ENCODE peak calls at places on chromosomes 7 and 10, in four cellular contexts. One of them, this sample, is unnamed.
A peak's percentile ranks its signal among the peaks of the same experiment; 100 is the strongest.

GRCh38 chr7:131948434-131949053 is 392.1 kb upstream of the PODXL start:
- DNase-seq in cardiac fibroblast: peak; percentile 20
- DNase-seq in left ventricle myocardium inferior: peak; percentile 29
- DNase-seq in stimulated activated CD8-positive, alpha-beta memory T cell treated with anti-CD3 and anti-CD28 coated beads, Interleukin-4, amount 100 ng/mL, for 1 hour: no peak
- DNase-seq in this sample: peak; percentile 5

GRCh38 chr7:20198295-20198694 is 18.9 kb downstream of the MACC1 start:
- DNase-seq in cardiac fibroblast: no peak
- DNase-seq in left ventricle myocardium inferior: no peak
- DNase-seq in stimulated activated CD8-positive, alpha-beta memory T cell treated with anti-CD3 and anti-CD28 coated beads, Interleukin-4, amount 100 ng/mL, for 1 hour: no peak
- DNase-seq in this sample: no peak

GRCh38 chr7:30511973-30512662 is 7.5 kb upstream of the GGCT start:
- DNase-seq in left ventricle myocardium inferior: no peak
- DNase-seq in stimulated activated CD8-positive, alpha-beta memory T cell treated with anti-CD3 and anti-CD28 coated beads, Interleukin-4, amount 100 ng/mL, for 1 hour: no peak
- DNase-seq in cardiac fibroblast: no peak
- DNase-seq in this sample: no peak

GRCh38 chr10:10294801-10295515 is 722.7 kb upstream of the CELF2 start:
- DNase-seq in cardiac fibroblast: no peak
- DNase-seq in stimulated activated CD8-positive, alpha-beta memory T cell treated with anti-CD3 and anti-CD28 coated beads, Interleukin-4, amount 100 ng/mL, for 1 hour: no peak
- DNase-seq in left ventricle myocardium inferior: no peak
- DNase-seq in this sample: no peak

GRCh38 chr10:74150151-74151056 is at the start of gene AP3M1:
- DNase-seq in stimulated activated CD8-positive, alpha-beta memory T cell treated with anti-CD3 and anti-CD28 coated beads, Interleukin-4, amount 100 ng/mL, for 1 hour: peak; percentile 53
- DNase-seq in cardiac fibroblast: no peak
- DNase-seq in left ventricle myocardium inferior: peak; percentile 84
- DNase-seq in this sample: no peak

GRCh38 chr10:74967850-74968620 is 141.6 kb downstream of the KAT6B start:
- DNase-seq in cardiac fibroblast: no peak
- DNase-seq in left ventricle myocardium inferior: no peak
- DNase-seq in stimulated activated CD8-positive, alpha-beta memory T cell treated with anti-CD3 and anti-CD28 coated beads, Interleukin-4, amount 100 ng/mL, for 1 hour: no peak
- DNase-seq in this sample: peak; percentile 32

GRCh38 chr7:27636326-27637006 is 26.2 kb downstream of the HIBADH start:
- DNase-seq in left ventricle myocardium inferior: no peak
- DNase-seq in cardiac fibroblast: peak; percentile 82
- DNase-seq in stimulated activated CD8-positive, alpha-beta memory T cell treated with anti-CD3 and anti-CD28 coated beads, Interleukin-4, amount 100 ng/mL, for 1 hour: no peak
- DNase-seq in this sample: peak; percentile 59

GRCh38 chr7:41508755-41509154 is 194.1 kb downstream of the INHBA start:
- DNase-seq in stimulated activated CD8-positive, alpha-beta memory T cell treated with anti-CD3 and anti-CD28 coated beads, Interleukin-4, amount 100 ng/mL, for 1 hour: no peak
- DNase-seq in cardiac fibroblast: no peak
- DNase-seq in left ventricle myocardium inferior: no peak
- DNase-seq in this sample: peak; percentile 23

GRCh38 chr7:43569424-43569823 is 13.5 kb upstream of the STK17A start:
- DNase-seq in cardiac fibroblast: peak; percentile 37
- DNase-seq in stimulated activated CD8-positive, alpha-beta memory T cell treated with anti-CD3 and anti-CD28 coated beads, Interleukin-4, amount 100 ng/mL, for 1 hour: no peak
- DNase-seq in left ventricle myocardium inferior: no peak
- DNase-seq in this sample: peak; percentile 40

GRCh38 chr7:142776206-142776844 is 5.6 kb downstream of the PRSS2 start:
- DNase-seq in cardiac fibroblast: peak; percentile 82
- DNase-seq in stimulated activated CD8-positive, alpha-beta memory T cell treated with anti-CD3 and anti-CD28 coated beads, Interleukin-4, amount 100 ng/mL, for 1 hour: no peak
- DNase-seq in left ventricle myocardium inferior: no peak
- DNase-seq in this sample: peak; percentile 83

GRCh38 chr7:83861-84632 is 108.3 kb upstream of the FAM20C start:
- DNase-seq in stimulated activated CD8-positive, alpha-beta memory T cell treated with anti-CD3 and anti-CD28 coated beads, Interleukin-4, amount 100 ng/mL, for 1 hour: no peak
- DNase-seq in left ventricle myocardium inferior: no peak
- DNase-seq in cardiac fibroblast: no peak
- DNase-seq in this sample: no peak

GRCh38 chr7:56287429-56288138 is 171.4 kb upstream of the NUPR2 start:
- DNase-seq in stimulated activated CD8-positive, alpha-beta memory T cell treated with anti-CD3 and anti-CD28 coated beads, Interleukin-4, amount 100 ng/mL, for 1 hour: no peak
- DNase-seq in cardiac fibroblast: no peak
- DNase-seq in left ventricle myocardium inferior: peak; percentile 19
- DNase-seq in this sample: no peak

GRCh38 chr7:156881676-156882075 is 11.3 kb downstream of the LMBR1 start:
- DNase-seq in stimulated activated CD8-positive, alpha-beta memory T cell treated with anti-CD3 and anti-CD28 coated beads, Interleukin-4, amount 100 ng/mL, for 1 hour: no peak
- DNase-seq in left ventricle myocardium inferior: no peak
- DNase-seq in cardiac fibroblast: no peak
- DNase-seq in this sample: no peak

GRCh38 chr10:30857803-30858202 is 173.9 kb downstream of the ZNF438 start:
- DNase-seq in left ventricle myocardium inferior: peak; percentile 77
- DNase-seq in stimulated activated CD8-positive, alpha-beta memory T cell treated with anti-CD3 and anti-CD28 coated beads, Interleukin-4, amount 100 ng/mL, for 1 hour: no peak
- DNase-seq in cardiac fibroblast: peak; percentile 99
- DNase-seq in this sample: peak; percentile 98

GRCh38 chr10:3420527-3421469 is 248.2 kb upstream of the PITRM1 start:
- DNase-seq in left ventricle myocardium inferior: no peak
- DNase-seq in stimulated activated CD8-positive, alpha-beta memory T cell treated with anti-CD3 and anti-CD28 coated beads, Interleukin-4, amount 100 ng/mL, for 1 hour: no peak
- DNase-seq in cardiac fibroblast: no peak
- DNase-seq in this sample: no peak

GRCh38 chr7:77479536-77480088 is 57.5 kb upstream of the PTPN12 start:
- DNase-seq in stimulated activated CD8-positive, alpha-beta memory T cell treated with anti-CD3 and anti-CD28 coated beads, Interleukin-4, amount 100 ng/mL, for 1 hour: no peak
- DNase-seq in cardiac fibroblast: peak; percentile 54
- DNase-seq in left ventricle myocardium inferior: no peak
- DNase-seq in this sample: peak; percentile 31

GRCh38 chr7:73680501-73680900 is 2.8 kb downstream of the DNAJC30 start:
- DNase-seq in stimulated activated CD8-positive, alpha-beta memory T cell treated with anti-CD3 and anti-CD28 coated beads, Interleukin-4, amount 100 ng/mL, for 1 hour: no peak
- DNase-seq in left ventricle myocardium inferior: no peak
- DNase-seq in cardiac fibroblast: no peak
- DNase-seq in this sample: no peak

GRCh38 chr7:131556055-131556911 is at the start of gene PODXL:
- DNase-seq in stimulated activated CD8-positive, alpha-beta memory T cell treated with anti-CD3 and anti-CD28 coated beads, Interleukin-4, amount 100 ng/mL, for 1 hour: no peak
- DNase-seq in cardiac fibroblast: peak; percentile 59
- DNase-seq in left ventricle myocardium inferior: peak; percentile 84
- DNase-seq in this sample: peak; percentile 40

GRCh38 chr7:40221836-40222235 is 87.0 kb downstream of the SUGCT start:
- DNase-seq in stimulated activated CD8-positive, alpha-beta memory T cell treated with anti-CD3 and anti-CD28 coated beads, Interleukin-4, amount 100 ng/mL, for 1 hour: no peak
- DNase-seq in left ventricle myocardium inferior: no peak
- DNase-seq in cardiac fibroblast: peak; percentile 95
- DNase-seq in this sample: peak; percentile 96

This sample was measured in fibroblast of pulmonary artery.